ENCODE peak calls at places on chromosomes 13 and 19, in nine cellular contexts. L is progenitor cell of endocrine pancreas; U is bronchial epithelial cell; T is cardiac muscle cell; Q is CD8-positive, alpha-beta T cell; W is Calu3; C is cardiac fibroblast; R is Panc1; A is CD4-positive, alpha-beta T cell. V is an unnamed sample.

GRCh38 chr13:112825071-112825470 is 135.2 kb downstream of the ATP11A start:
- DNase-seq in L (no peak), U (no peak), T (no peak), Q (no peak), W (no peak), C (no peak), R (no peak), A (no peak), V (no peak)

GRCh38 chr13:109385161-109385560 is 401.2 kb downstream of the IRS2 start:
- DNase-seq in L (no peak), U (no peak), T (peak; percentile 14), Q (no peak), W (no peak), C (no peak), R (no peak), A (no peak), V (no peak)

GRCh38 chr19:31214086-31214485 is 135.2 kb downstream of the TSHZ3 start:
- DNase-seq in L (no peak), U (peak; percentile 99), T (peak; percentile 98), Q (peak; percentile 77), W (no peak), C (peak; percentile 97), R (peak; percentile 80), A (peak; percentile 89), V (no peak)

GRCh38 chr13:80469841-80470378 is 129.0 kb upstream of the SPRY2 start:
- DNase-seq in L (no peak), U (peak; percentile 91), T (peak; percentile 95), Q (no peak), W (no peak), C (peak; percentile 97), R (peak; percentile 53), A (no peak), V (no peak)

GRCh38 chr19:9673912-9674668 is 810 bp downstream of the ZNF562 start:
- DNase-seq in L (no peak), U (peak; percentile 85), T (no peak), Q (no peak), W (no peak), C (peak; percentile 6), R (peak; percentile 5), A (no peak), V (no peak)

GRCh38 chr13:114069376-114070097 is 62.9 kb downstream of the RASA3 start:
- DNase-seq in L (no peak), U (no peak), T (no peak), Q (no peak), W (no peak), C (no peak), R (no peak), A (no peak), V (no peak)

GRCh38 chr13:20567881-20568528 is 1.0 kb downstream of the IFT88 start:
- DNase-seq in L (no peak), U (no peak), T (no peak), Q (no peak), W (no peak), C (no peak), R (no peak), A (no peak), V (no peak)

GRCh38 chr13:112246731-112247470 is 129.3 kb upstream of the SPACA7 start:
- DNase-seq in L (no peak), U (no peak), T (no peak), Q (no peak), W (no peak), C (no peak), R (no peak), A (no peak), V (no peak)

GRCh38 chr13:40613192-40613818 is 53.1 kb downstream of the FOXO1 start:
- DNase-seq in L (no peak), U (no peak), T (no peak), Q (peak; percentile 25), W (no peak), C (no peak), R (no peak), A (peak; percentile 51), V (no peak)

GRCh38 chr13:24288870-24289269 is 20.5 kb upstream of the C1QTNF9 start:
- DNase-seq in L (no peak), U (no peak), T (no peak), Q (no peak), W (no peak), C (no peak), R (no peak), A (no peak), V (no peak)

GRCh38 chr13:44575741-44576395 is at the start of gene TSC22D1:
- DNase-seq in L (peak; percentile 23), U (peak; percentile 12), T (peak; percentile 66), Q (peak; percentile 57), W (peak; percentile 25), C (peak; percentile 66), R (no peak), A (peak; percentile 69), V (no peak)

GRCh38 chr13:44976196-44976595 is 13.1 kb downstream of the NUFIP1 start:
- DNase-seq in L (no peak), U (no peak), T (no peak), Q (no peak), W (no peak), C (no peak), R (no peak), A (no peak), V (no peak)

DNA sequence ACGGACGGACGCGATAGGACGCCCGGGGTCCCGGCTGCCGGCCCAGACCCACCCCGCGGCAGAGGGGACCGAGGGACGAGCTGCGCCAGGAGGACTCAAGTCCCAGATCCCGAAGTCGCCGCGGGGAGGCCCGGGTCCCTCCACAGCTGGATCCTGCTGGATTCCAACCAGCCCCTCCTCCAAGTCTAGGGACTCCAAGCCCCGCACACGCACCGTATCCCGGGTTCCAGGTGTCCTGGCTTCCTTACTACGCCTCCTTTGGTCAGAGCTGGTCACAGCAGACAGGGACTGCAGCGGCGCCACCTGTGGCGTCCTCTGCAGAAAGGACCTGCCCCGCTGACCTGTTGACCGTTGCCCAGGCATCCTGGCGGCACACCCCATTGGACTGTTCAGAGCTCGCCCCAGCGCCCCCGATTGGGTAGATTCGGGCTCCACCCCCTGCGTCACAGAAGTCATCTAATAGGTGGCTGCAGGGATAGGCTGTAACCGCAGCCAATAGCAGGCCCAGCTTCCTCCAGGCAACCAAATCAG is 29.0 kb upstream of the ZNF709 start:
- DNase-seq in L (no peak), U (no peak), T (no peak), Q (no peak), W (no peak), C (no peak), R (no peak), A (no peak), V (no peak)
- TF ChIP-seq CTCF in L (no peak), U (no peak), T (no peak), Q (no peak), W (no peak), C (no peak), R (no peak), A (no peak), V (no peak)

GRCh38 chr19:3653865-3654513 is 27.4 kb upstream of the CACTIN start:
- DNase-seq in L (no peak), U (no peak), T (no peak), Q (no peak), W (peak; percentile 10), C (no peak), R (no peak), A (no peak), V (no peak)
- TF ChIP-seq CTCF in L (no peak), U (peak; percentile 14), T (peak; percentile 17), Q (no peak), W (no peak), C (peak; percentile 16), R (no peak), A (no peak), V (peak; percentile 18)

GRCh38 chr19:3548594-3548993 is 8.8 kb downstream of the MFSD12 start:
- DNase-seq in L (no peak), U (no peak), T (no peak), Q (no peak), W (no peak), C (no peak), R (no peak), A (no peak), V (no peak)

GRCh38 chr19:3546119-3546518 is 7.1 kb downstream of the TEKTIP1 start:
- DNase-seq in L (no peak), U (no peak), T (no peak), Q (no peak), W (no peak), C (no peak), R (no peak), A (no peak), V (no peak)

GRCh38 chr19:3547301-3547731 is 8.3 kb downstream of the TEKTIP1 start:
- DNase-seq in L (no peak), U (no peak), T (no peak), Q (no peak), W (no peak), C (no peak), R (no peak), A (peak; percentile 30), V (no peak)

GRCh38 chr19:3549816-3550215 is 7.6 kb downstream of the MFSD12 start:
- DNase-seq in L (no peak), U (no peak), T (no peak), Q (no peak), W (no peak), C (no peak), R (no peak), A (no peak), V (no peak)

DNA sequence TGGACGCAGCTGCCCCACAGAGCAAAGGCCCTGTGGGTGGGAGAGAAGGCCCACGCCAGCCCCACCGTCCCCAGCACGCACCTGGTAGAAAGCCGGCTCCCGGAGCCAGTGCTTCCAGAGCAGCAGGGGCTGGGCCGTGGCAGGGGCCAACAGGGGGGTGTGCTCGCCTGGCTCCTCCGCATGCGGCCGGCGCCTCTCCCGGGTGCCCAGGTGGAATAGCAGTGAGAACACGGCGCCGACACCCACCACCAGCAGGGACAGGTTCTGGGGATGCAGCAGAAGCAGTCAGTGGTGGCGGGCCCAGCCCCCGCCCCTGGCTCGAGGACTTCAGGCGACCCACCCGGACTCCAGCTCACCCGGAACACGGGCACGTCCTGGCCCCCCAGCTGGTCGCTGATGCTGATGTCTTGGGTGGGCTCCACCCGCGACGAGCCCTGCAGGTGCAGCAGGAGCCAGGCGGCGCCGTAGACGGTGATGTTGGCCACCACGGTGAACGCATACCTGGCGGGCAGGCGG is 8.9 kb downstream of the TEKTIP1 start:
- DNase-seq in L (no peak), U (no peak), T (no peak), Q (no peak), W (no peak), C (no peak), R (no peak), A (no peak), V (no peak)
- TF ChIP-seq CTCF in L (no peak), U (no peak), T (no peak), Q (peak; percentile 27), W (no peak), C (no peak), R (peak; percentile 48), A (peak; percentile 4), V (no peak)

DNA sequence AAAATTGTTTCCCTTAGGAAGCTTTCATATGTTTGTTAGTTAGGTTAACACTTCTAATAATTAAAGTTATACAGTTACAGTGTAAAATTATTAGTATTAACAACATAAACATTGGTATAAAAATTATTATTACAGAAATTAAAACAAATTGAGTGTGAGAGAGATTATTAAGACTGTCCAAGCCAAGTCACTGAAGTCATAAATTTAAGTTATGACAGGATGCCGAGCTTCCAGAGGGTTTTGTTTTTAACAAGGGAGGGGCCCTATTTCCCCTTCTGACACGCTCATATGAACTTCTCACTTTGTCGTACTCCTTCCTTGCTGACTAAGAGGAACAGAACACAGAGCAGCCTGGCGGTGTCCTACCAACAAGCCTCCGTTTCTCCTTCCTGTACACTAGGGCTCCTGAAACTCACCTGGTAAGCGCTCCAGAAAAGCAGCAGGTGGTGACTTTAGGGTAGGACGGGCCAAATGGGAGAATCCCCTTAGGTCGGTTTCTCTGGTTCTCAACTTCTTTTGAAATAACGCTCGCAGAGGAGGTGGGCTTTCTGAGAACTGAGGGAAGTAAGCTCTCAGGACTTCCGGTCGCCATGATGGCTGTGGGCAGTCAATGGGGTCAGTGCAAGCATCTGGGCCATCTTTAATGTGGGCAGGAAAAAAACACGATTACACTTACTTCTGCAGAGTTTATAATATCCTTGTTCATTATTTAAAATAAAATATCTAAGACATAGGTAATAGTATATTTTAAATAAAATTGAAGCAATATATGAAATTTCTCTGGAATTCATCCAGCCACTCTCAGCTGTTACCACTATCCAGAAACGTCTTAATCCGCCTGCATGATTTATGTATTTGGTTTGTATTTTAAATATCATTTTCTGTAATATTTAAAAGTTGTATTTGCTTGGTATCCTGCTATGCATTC is at the start of gene CARD8:
- DNase-seq in L (peak; percentile 41), U (peak; percentile 77), T (peak; percentile 92), Q (peak; percentile 64), W (peak; percentile 77), C (peak; percentile 93), R (peak; percentile 63), A (peak; percentile 77), V (no peak)
- TF ChIP-seq CTCF in L (no peak), U (no peak), T (no peak), Q (no peak), W (no peak), C (peak; percentile 17), R (no peak), A (no peak), V (no peak)